ENCODE peak calls at places on chromosomes 16 and 17, in nine cellular contexts. H is K562, I is tibial nerve, Y is ovary, G is sigmoid colon, M is GM12878, V is HepG2, W is A549, P is transverse colon. S is an unnamed sample.

GRCh38 chr16:22266546-22266945 is 30.7 kb upstream of the POLR3E start:
- DNase-seq in G (no peak), H (no peak), I (no peak), Y (no peak), V (no peak), P (no peak), M (no peak), W (no peak), S (no peak)

GRCh38 chr16:48282636-48283263 is 35.4 kb upstream of the ABCC11 start:
- DNase-seq in W (no peak), Y (no peak), I (no peak), H (no peak), P (no peak), V (no peak), G (no peak), M (no peak), S (no peak)

GRCh38 chr16:10916534-10916933 is 25.7 kb downstream of the DEXI start:
- DNase-seq in H (no peak), V (no peak), M (no peak), G (no peak), P (no peak), W (no peak), Y (no peak), I (no peak), S (no peak)

GRCh38 chr17:50362661-50363060 is 10.3 kb downstream of the MRPL27 start:
- DNase-seq in H (no peak), W (no peak), Y (no peak), V (no peak), P (no peak), M (no peak), G (no peak), I (no peak), S (no peak)

GRCh38 chr17:37608369-37609169 is 649 bp downstream of the SYNRG start:
- DNase-seq in I (peak), H (no peak), M (no peak), W (peak), V (peak), Y (no peak), P (no peak), G (no peak), S (peak)

GRCh38 chr16:83113317-83113716 is 486.5 kb downstream of the CDH13 start:
- DNase-seq in I (no peak), W (peak), V (peak), H (no peak), Y (no peak), G (no peak), P (no peak), M (no peak), S (no peak)

GRCh38 chr17:4247981-4248388 is 15.8 kb downstream of the ANKFY1 start:
- DNase-seq in P (peak), H (peak), M (no peak), W (no peak), G (no peak), I (no peak), V (peak), Y (no peak), S (peak)

GRCh38 chr16:81779540-81780320 is 639 bp downstream of the PLCG2 start:
- DNase-seq in H (peak), Y (no peak), M (no peak), V (no peak), G (no peak), W (peak), P (peak), I (no peak), S (peak)

GRCh38 chr17:2053380-2054261 is 1.3 kb upstream of the HIC1 start:
- DNase-seq in I (peak), Y (peak), W (peak), G (peak), P (peak), V (peak), M (no peak), H (peak), S (peak)

GRCh38 chr17:67059372-67059771 is 15.0 kb downstream of the CACNG1 start:
- DNase-seq in I (no peak), P (no peak), V (no peak), H (no peak), Y (no peak), G (no peak), M (no peak), W (no peak), S (no peak)

GRCh38 chr17:78497115-78497540 is 80.1 kb downstream of the DNAH17 start:
- DNase-seq in H (peak), Y (peak), M (no peak), G (peak), W (peak), I (peak), P (peak), V (peak), S (peak)

GRCh38 chr16:57141822-57142631 is 43.8 kb downstream of the PSME3IP1 start:
- DNase-seq in P (no peak), Y (peak), M (no peak), W (no peak), G (peak), H (no peak), V (no peak), I (no peak), S (no peak)

GRCh38 chr16:31291376-31291775 is 31.6 kb downstream of the ITGAM start:
- DNase-seq in I (no peak), P (no peak), H (no peak), Y (no peak), G (no peak), M (no peak), W (no peak), V (no peak), S (no peak)

GRCh38 chr16:75074920-75075687 is 41.5 kb downstream of the LDHD start:
- DNase-seq in M (peak), H (peak), Y (no peak), V (no peak), G (no peak), I (no peak), W (no peak), P (peak), S (peak)

GRCh38 chr17:3980381-3980975 is 16.2 kb upstream of the ATP2A3 start:
- DNase-seq in H (no peak), W (no peak), V (no peak), P (no peak), Y (no peak), G (no peak), M (no peak), I (no peak), S (no peak)

GRCh38 chr16:64253525-64253924 is 868.3 kb downstream of the CDH11 start:
- DNase-seq in H (no peak), V (no peak), M (no peak), Y (no peak), P (no peak), I (no peak), W (no peak), G (no peak), S (no peak)

GRCh38 chr17:82775033-82775823 is 23.4 kb downstream of the TBCD start:
- DNase-seq in P (peak), H (peak), G (peak), Y (peak), V (peak), W (peak), M (no peak), I (peak), S (peak)

GRCh38 chr16:72875291-72876036 is 172.5 kb downstream of the ZFHX3 start:
- DNase-seq in H (no peak), W (no peak), Y (no peak), G (no peak), M (no peak), P (no peak), I (no peak), V (peak), S (no peak)

GRCh38 chr17:759964-760363 is 7.9 kb upstream of the GEMIN4 start:
- DNase-seq in I (no peak), H (no peak), V (no peak), G (no peak), P (no peak), Y (no peak), M (no peak), W (no peak), S (no peak)

GRCh38 chr16:81480856-81481821 is 36.5 kb downstream of the CMIP start:
- DNase-seq in G (peak), H (peak), V (peak), W (no peak), I (peak), Y (no peak), P (peak), M (peak), S (peak)

GRCh38 chr17:49783051-49783715 is 5.3 kb upstream of the KAT7 start:
- DNase-seq in M (no peak), I (no peak), H (no peak), Y (no peak), P (no peak), V (no peak), W (no peak), G (peak), S (no peak)

GRCh38 chr17:14464741-14465140 is 163.9 kb downstream of the HS3ST3B1 start:
- DNase-seq in I (no peak), V (no peak), W (no peak), H (no peak), Y (no peak), P (no peak), G (no peak), M (no peak), S (no peak)

GRCh38 chr17:17710728-17711541 is 29.7 kb downstream of the RAI1 start:
- DNase-seq in I (no peak), P (peak), M (no peak), G (peak), W (peak), V (peak), Y (peak), H (peak), S (peak)

GRCh38 chr17:2427215-2427614 is 26.4 kb upstream of the MNT start:
- DNase-seq in H (no peak), Y (no peak), W (no peak), P (no peak), M (no peak), G (no peak), I (no peak), V (no peak), S (no peak)

GRCh38 chr16:87012954-87013938 is 303.9 kb downstream of the C16orf95 start:
- DNase-seq in I (no peak), P (no peak), V (no peak), H (no peak), M (no peak), G (no peak), Y (peak), W (no peak), S (no peak)

GRCh38 chr17:48052956-48053757 is 5.0 kb downstream of the NFE2L1 start:
- DNase-seq in P (peak), Y (peak), G (peak), W (no peak), H (peak), V (peak), I (peak), M (no peak), S (peak)

GRCh38 chr16:86071611-86072240 is 172.8 kb downstream of the IRF8 start:
- DNase-seq in V (no peak), I (no peak), P (no peak), M (no peak), Y (no peak), G (no peak), W (no peak), H (no peak), S (no peak)

GRCh38 chr16:76577003-76577402 is 299.8 kb downstream of the CNTNAP4 start:
- DNase-seq in M (peak), H (no peak), W (no peak), G (no peak), Y (no peak), P (no peak), I (no peak), V (no peak), S (no peak)

DNA sequence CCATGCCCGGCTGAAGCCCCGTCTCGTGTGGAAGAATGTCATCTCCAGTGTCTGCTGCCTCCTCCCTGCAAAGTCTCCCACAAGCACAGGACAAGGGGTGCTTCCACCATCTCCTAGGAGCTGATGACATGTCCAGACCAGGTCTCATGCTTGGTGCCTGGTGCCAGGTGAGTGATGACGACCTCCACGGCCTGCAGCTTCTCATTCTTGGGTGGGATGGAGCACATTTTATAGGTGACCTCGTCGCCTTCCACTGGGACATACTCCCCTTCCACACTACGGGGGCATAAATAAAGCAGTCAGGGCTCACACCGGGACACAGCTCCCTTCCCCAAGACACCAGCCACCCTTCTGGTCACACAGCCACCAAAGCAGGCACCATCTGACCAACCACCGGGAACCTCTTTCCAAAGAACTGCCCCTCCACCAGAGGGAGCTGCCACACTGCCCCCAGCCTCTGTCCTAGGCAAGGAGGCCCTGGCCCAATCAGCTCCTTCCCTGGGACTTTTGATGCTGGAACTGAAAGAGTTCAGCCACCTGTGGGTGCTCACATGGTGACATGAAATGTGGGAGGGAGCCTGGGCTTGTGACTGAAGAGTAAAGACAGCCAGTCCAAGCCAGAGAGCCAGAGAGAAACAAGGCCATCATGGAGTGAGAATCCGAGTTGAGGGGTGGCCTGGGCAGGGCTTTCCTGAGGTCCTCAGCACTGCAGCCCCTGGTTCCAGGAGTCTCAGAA is 13.6 kb downstream of the CARHSP1 start:
- DNase-seq in M (no peak), H (peak), W (no peak), G (peak), P (peak), I (no peak), V (no peak), Y (no peak), S (no peak)
- TF ChIP-seq CTCF in M (peak), H (peak), W (no peak), G (no peak), P (no peak), I (no peak), V (peak), Y (no peak), S (no peak)

DNA sequence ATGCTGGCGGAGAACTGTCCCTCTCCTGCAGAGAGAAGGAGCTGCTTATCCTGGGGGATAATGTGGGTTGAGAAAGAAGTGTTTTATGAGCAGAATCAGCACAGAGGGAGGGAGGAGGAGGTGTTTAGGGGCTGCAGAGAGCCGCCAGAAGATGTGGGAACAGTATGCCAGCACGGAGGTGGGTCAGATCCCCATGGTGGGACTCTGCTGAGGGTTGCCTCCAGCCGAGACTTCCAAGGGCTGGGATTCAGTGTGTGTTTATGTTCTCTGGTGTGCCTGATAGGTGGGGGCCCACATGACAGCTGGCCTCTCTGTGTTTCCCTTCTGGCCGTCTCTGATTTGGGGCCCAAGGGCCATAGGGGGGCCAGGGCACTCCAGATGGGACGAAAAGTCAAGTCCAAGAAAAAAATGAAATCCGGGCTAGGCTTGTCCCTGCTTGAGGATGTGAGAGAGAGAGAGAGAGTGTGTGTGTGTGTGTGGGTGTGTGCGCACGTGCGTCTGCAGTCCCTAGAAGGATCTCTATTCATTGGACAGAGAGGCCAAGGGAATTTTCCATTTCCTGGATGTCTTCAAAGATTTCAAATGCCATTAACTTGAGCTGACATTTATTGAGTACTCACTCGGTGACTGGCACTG is 21.6 kb downstream of the PRKCB start:
- DNase-seq in I (no peak), Y (no peak), H (no peak), M (no peak), W (no peak), G (no peak), P (no peak), V (no peak), S (no peak)
- TF ChIP-seq EP300 in I (no peak), Y (no peak), H (no peak), M (no peak), W (no peak), G (no peak), P (no peak), V (no peak), S (no peak)

GRCh38 chr16:50067290-50067853 is 1.6 kb downstream of the HEATR3 start:
- DNase-seq in W (peak), H (no peak), Y (no peak), V (peak), M (no peak), P (no peak), I (peak), G (no peak), S (no peak)
- TF ChIP-seq CTCF in W (peak), H (peak), Y (peak), V (peak), M (peak), P (peak), I (no peak), G (peak), S (no peak)

GRCh38 chr16:1492082-1492922 is 858 bp upstream of the TELO2 start:
- DNase-seq in V (no peak), Y (no peak), I (no peak), H (no peak), W (no peak), M (no peak), P (no peak), G (no peak), S (no peak)
- TF ChIP-seq EP300 in V (no peak), Y (no peak), I (no peak), H (no peak), W (no peak), M (no peak), P (no peak), G (no peak), S (no peak)

GRCh38 chr16:27242868-27243590 is 25.5 kb downstream of the NSMCE1 start:
- DNase-seq in Y (peak), M (peak), P (no peak), V (peak), I (no peak), W (peak), H (peak), G (peak), S (no peak)
- TF ChIP-seq CTCF in Y (no peak), M (no peak), P (no peak), V (no peak), I (no peak), W (no peak), H (no peak), G (no peak), S (no peak)

GRCh38 chr17:57783338-57783742 is 38.2 kb upstream of the CCDC182 start:
- DNase-seq in Y (peak), M (no peak), H (peak), P (peak), G (peak), I (peak), V (peak), W (peak), S (peak)

GRCh38 chr17:57784226-57784895 is 39.3 kb upstream of the CCDC182 start:
- DNase-seq in G (no peak), H (no peak), W (no peak), I (no peak), P (no peak), V (no peak), Y (no peak), M (no peak), S (no peak)

GRCh38 chr17:57782642-57783337 is 37.7 kb upstream of the CCDC182 start:
- DNase-seq in M (no peak), G (no peak), Y (no peak), H (no peak), I (no peak), V (no peak), W (no peak), P (no peak), S (no peak)

GRCh38 chr17:57781386-57782050 is 36.4 kb upstream of the CCDC182 start:
- DNase-seq in Y (no peak), I (no peak), G (no peak), M (no peak), V (no peak), W (no peak), P (no peak), H (no peak), S (no peak)

GRCh38 chr17:57782051-57782490 is 37.0 kb upstream of the CCDC182 start:
- DNase-seq in Y (no peak), G (no peak), I (no peak), P (no peak), V (no peak), W (no peak), H (no peak), M (no peak), S (no peak)
- TF ChIP-seq EP300 in Y (no peak), G (no peak), I (no peak), P (no peak), V (no peak), W (no peak), H (no peak), M (no peak), S (no peak)

GRCh38 chr16:55651841-55652824 is 3.7 kb upstream of the SLC6A2 start:
- DNase-seq in P (no peak), V (no peak), H (no peak), I (no peak), Y (no peak), G (no peak), M (no peak), W (no peak), S (no peak)

GRCh38 chr16:55643161-55643970 is 12.4 kb upstream of the SLC6A2 start:
- DNase-seq in H (no peak), I (no peak), W (no peak), M (no peak), Y (no peak), G (no peak), V (peak), P (peak), S (peak)

GRCh38 chr16:55645986-55646385 is 9.8 kb upstream of the SLC6A2 start:
- DNase-seq in I (no peak), M (no peak), V (no peak), W (no peak), G (no peak), Y (no peak), H (no peak), P (no peak), S (no peak)

GRCh38 chr16:55647343-55647742 is 8.4 kb upstream of the SLC6A2 start:
- DNase-seq in H (no peak), W (no peak), G (no peak), I (no peak), M (no peak), V (no peak), P (no peak), Y (no peak), S (no peak)

DNA sequence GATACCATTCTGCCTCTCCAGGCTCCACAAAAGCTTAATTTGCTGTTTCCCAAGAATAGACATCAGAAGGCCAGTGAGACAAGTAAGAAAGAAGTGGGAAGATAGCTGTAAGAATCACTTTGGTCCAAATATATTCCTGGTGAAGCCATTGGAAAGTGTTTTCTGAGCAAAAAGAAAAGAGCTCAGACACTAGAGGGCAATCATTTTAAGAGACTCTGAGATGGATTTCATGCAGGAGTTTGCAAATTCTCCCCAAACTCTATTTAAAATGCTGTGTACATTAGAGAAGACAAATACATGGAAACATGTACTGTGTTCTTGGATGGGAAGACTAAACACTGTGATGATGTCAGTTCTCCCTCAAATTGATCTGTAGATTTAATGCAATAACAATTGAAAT is 8.0 kb upstream of the SLC6A2 start:
- DNase-seq in W (no peak), Y (no peak), V (no peak), H (no peak), M (no peak), P (no peak), G (no peak), I (no peak), S (no peak)
- TF ChIP-seq CTCF in W (no peak), Y (no peak), V (peak), H (no peak), M (no peak), P (no peak), G (no peak), I (no peak), S (no peak)

GRCh38 chr16:23905027-23905426 is 69.2 kb downstream of the PRKCB start:
- DNase-seq in I (no peak), G (peak), M (no peak), P (peak), Y (peak), H (no peak), W (peak), V (no peak), S (no peak)
- TF ChIP-seq EP300 in I (no peak), G (no peak), M (no peak), P (no peak), Y (no peak), H (no peak), W (no peak), V (no peak), S (no peak)